ENCODE peak calls at places on chromosomes 16 and 17, in six cellular contexts. E is ureter, H is HFFc6, D is iris pigment epithelial cell, K is AG20443, G is mesenteric fat pad. U is an unnamed sample.

GRCh38 chr16:89711601-89712475 is 8.9 kb downstream of the VPS9D1 start:
- DNase-seq in E (no peak), H (peak), D (peak), K (peak), G (no peak), U (peak)

GRCh38 chr17:2024572-2025219 is 438 bp downstream of the RTN4RL1 start:
- DNase-seq in E (no peak), H (no peak), D (no peak), K (peak), G (no peak), U (no peak)

GRCh38 chr17:66850692-66851091 is 15.8 kb downstream of the CACNG5 start:
- DNase-seq in E (no peak), H (no peak), D (no peak), K (no peak), G (no peak), U (no peak)

GRCh38 chr16:85166699-85167588 is 54.7 kb upstream of the CIBAR2 start:
- DNase-seq in E (no peak), H (no peak), D (no peak), K (no peak), G (no peak), U (no peak)

GRCh38 chr16:54026456-54026855 is 260.1 kb downstream of the IRX3 start:
- DNase-seq in E (no peak), H (peak), D (peak), K (peak), G (no peak), U (no peak)

GRCh38 chr16:89925596-89926079 is 2.5 kb downstream of the TUBB3 start:
- DNase-seq in E (no peak), H (peak), D (peak), K (no peak), G (no peak), U (no peak)

GRCh38 chr17:17140590-17140980 is 65.5 kb downstream of the PLD6 start:
- DNase-seq in E (no peak), H (peak), D (peak), K (peak), G (no peak), U (peak)

GRCh38 chr17:36188891-36189306 is 7.7 kb downstream of the CCL3L1 start:
- DNase-seq in E (no peak), H (no peak), D (no peak), K (no peak), G (no peak), U (no peak)

GRCh38 chr17:41724476-41725030 is 9.9 kb downstream of the HAP1 start:
- DNase-seq in E (no peak), H (no peak), D (no peak), K (no peak), G (no peak), U (no peak)

GRCh38 chr17:36124879-36125824 is 21.5 kb downstream of the CCL4 start:
- DNase-seq in E (no peak), H (no peak), D (peak), K (no peak), G (no peak), U (no peak)

GRCh38 chr17:73359987-73360410 is 48.2 kb upstream of the CDC42EP4 start:
- DNase-seq in E (no peak), H (no peak), D (no peak), K (no peak), G (no peak), U (no peak)

GRCh38 chr17:44798352-44798751 is 31.7 kb downstream of the GJC1 start:
- DNase-seq in E (no peak), H (no peak), D (no peak), K (no peak), G (no peak), U (no peak)

GRCh38 chr17:81101614-81102306 is 63.5 kb upstream of the PVALEF start:
- DNase-seq in E (peak), H (peak), D (peak), K (peak), G (peak), U (peak)

GRCh38 chr17:78329263-78330059 is 30.4 kb downstream of the SOCS3 start:
- DNase-seq in E (no peak), H (peak), D (peak), K (peak), G (no peak), U (peak)

GRCh38 chr16:67528870-67529638 is 425 bp downstream of the RIPOR1 start:
- DNase-seq in E (no peak), H (no peak), D (peak), K (peak), G (no peak), U (peak)

GRCh38 chr17:77425791-77426641 is 285.2 kb downstream of the SEC14L1 start:
- DNase-seq in E (no peak), H (peak), D (peak), K (peak), G (no peak), U (peak)

GRCh38 chr16:88713054-88713453 is 6.8 kb downstream of the CTU2 start:
- DNase-seq in E (no peak), H (no peak), D (no peak), K (no peak), G (no peak), U (no peak)

GRCh38 chr17:40862985-40863733 is 3.9 kb downstream of the KRT12 start:
- DNase-seq in E (no peak), H (no peak), D (no peak), K (peak), G (no peak), U (no peak)

GRCh38 chr17:62684179-62684578 is 56.7 kb downstream of the MRC2 start:
- DNase-seq in E (no peak), H (no peak), D (no peak), K (no peak), G (no peak), U (no peak)

GRCh38 chr17:69170377-69170776 is 28.7 kb upstream of the ABCA6 start:
- DNase-seq in E (no peak), H (no peak), D (no peak), K (no peak), G (no peak), U (no peak)

GRCh38 chr17:40558651-40559015 is 6.6 kb downstream of the CCR7 start:
- DNase-seq in E (no peak), H (no peak), D (no peak), K (no peak), G (peak), U (no peak)

GRCh38 chr16:71537643-71538042 is 11.4 kb downstream of the CHST4 start:
- DNase-seq in E (peak), H (peak), D (peak), K (peak), G (no peak), U (peak)

GRCh38 chr17:67718325-67718941 is 697 bp downstream of the NOL11 start:
- DNase-seq in E (no peak), H (peak), D (peak), K (peak), G (no peak), U (peak)

GRCh38 chr16:88977028-88977844 is at the start of gene CBFA2T3:
- DNase-seq in E (peak), H (no peak), D (no peak), K (no peak), G (peak), U (no peak)